ENCODE peak calls at places on chromosome 12, in four cellular contexts. A, W, O and D are unnamed samples.
A peak's percentile ranks its signal among the peaks of the same experiment; 100 is the strongest.

GRCh38 chr12:49253033-49253623 is 11.8 kb upstream of the TUBA1C start:
- DNase-seq in O (no peak), W (no peak), A (no peak), D (peak; percentile 90)

GRCh38 chr12:14554281-14555008 is 13.2 kb downstream of the PLBD1 start:
- DNase-seq in W (no peak), A (no peak), O (peak; percentile 13), D (peak; percentile 65)

GRCh38 chr12:25976289-25976688 is 17.8 kb downstream of the RASSF8 start:
- DNase-seq in O (no peak), W (no peak), A (no peak), D (peak; percentile 43)

GRCh38 chr12:115767921-115768320 is 509.6 kb downstream of the MED13L start:
- DNase-seq in W (no peak), O (no peak), A (no peak), D (no peak)

GRCh38 chr12:65525501-65526141 is 247.1 kb downstream of the MSRB3 start:
- DNase-seq in W (no peak), O (no peak), A (no peak), D (no peak)

GRCh38 chr12:55732288-55732687 is 3.5 kb upstream of the CD63 start:
- DNase-seq in O (no peak), A (no peak), W (no peak), D (no peak)

GRCh38 chr12:102958073-102958829 is 777 bp downstream of the ASCL1 start:
- DNase-seq in O (no peak), A (no peak), W (peak; percentile 77), D (no peak)

GRCh38 chr12:50297027-50297426 is 13.7 kb upstream of the LIMA1 start:
- DNase-seq in O (no peak), W (no peak), A (no peak), D (no peak)

GRCh38 chr12:47078733-47079364 is 572 bp upstream of the PCED1B start:
- DNase-seq in W (no peak), O (no peak), A (no peak), D (no peak)

GRCh38 chr12:65524666-65525065 is 246.2 kb downstream of the MSRB3 start:
- DNase-seq in A (no peak), W (no peak), O (no peak), D (no peak)

GRCh38 chr12:78864483-78865296 is at the start of gene SYT1:
- DNase-seq in A (no peak), W (peak; percentile 56), O (no peak), D (peak; percentile 39)

GRCh38 chr12:78866518-78866917 is 1.9 kb downstream of the SYT1 start:
- DNase-seq in W (no peak), O (no peak), A (no peak), D (no peak)

GRCh38 chr12:78865297-78865955 is 852 bp downstream of the SYT1 start:
- DNase-seq in A (no peak), W (no peak), O (no peak), D (no peak)

DNA sequence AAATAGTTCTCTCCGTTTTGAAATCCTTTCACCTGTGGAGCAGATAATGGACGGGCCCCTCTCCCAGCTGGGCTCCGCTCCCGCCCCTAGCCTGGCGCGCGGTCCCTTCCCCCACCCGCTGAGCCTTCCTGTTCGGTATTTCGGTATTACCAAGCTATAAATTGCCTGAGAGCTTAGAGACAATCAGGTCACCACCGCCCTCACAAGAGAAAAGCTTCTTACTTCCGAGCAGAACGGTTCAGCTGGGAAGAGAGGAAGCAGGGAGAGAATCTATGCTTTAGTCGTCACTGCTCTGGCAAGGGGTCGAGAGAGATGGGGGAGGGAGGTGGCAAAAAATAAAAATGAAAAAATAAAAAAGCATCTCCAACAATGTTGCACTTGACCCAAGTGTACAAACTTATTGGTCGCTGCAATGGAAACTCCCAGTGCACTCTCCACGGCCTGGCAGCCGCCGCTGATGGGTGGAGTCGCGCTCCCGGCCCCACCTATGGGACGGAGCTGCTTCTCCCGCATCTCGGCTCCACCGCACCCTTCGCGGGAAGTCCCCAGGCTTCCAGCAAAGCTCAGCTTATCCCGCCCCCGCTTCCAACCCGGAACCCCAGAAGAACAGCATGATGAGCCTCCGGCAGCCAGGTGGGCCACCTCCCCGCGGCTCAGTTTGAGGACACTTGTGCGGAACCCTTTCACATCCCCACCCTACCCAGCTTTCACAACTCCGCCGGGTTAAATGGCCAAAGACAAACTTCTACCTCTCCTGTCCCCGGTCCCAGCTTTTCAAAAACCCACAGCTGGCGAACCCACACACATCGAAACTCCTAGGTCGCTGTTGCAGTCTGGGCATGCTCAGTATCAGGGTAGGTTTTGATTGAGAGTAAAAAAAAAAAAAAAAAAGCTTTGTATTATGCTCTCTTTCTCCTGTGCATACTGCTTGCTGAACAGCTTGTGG is 819 bp upstream of the SYT1 start:
- DNase-seq in O (no peak), W (peak; percentile 86), A (no peak), D (peak; percentile 48)
- TF ChIP-seq JUND in O (no peak), W (no peak), A (no peak), D (no peak)

DNA sequence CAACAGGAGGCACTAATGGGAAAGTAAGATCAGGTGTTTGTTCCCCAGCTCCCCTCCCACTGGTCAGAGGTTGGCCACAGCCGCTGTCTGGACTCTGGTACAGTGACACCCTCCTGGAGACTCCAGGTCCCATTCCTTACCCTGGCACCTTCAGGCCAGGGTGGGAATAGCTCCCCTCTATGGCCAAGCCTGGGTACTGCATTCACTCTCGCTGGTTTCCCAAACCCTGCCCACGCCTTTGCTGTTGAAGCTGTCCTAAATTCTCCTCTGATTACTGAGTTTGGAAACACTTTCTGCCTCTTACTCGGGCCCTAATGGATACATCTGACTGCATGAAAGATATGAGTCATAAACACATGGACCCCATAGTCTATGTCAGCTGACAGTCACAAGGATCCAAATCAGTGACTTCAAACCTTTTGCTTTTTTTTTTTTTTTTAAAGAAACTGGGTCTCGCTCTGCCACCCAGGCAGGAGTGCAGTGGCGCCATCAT is 17.9 kb downstream of the HRK start:
- DNase-seq in W (peak; percentile 91), A (peak; percentile 52), O (peak; percentile 54), D (no peak)
- TF ChIP-seq JUND in W (no peak), A (no peak), O (no peak), D (no peak)

GRCh38 chr12:124297389-124297788 is 2.5 kb downstream of the RFLNA start:
- DNase-seq in W (no peak), O (no peak), A (no peak), D (no peak)

GRCh38 chr12:124297856-124298255 is 3.0 kb downstream of the RFLNA start:
- DNase-seq in W (no peak), A (no peak), O (no peak), D (no peak)

GRCh38 chr12:124296916-124297351 is 2.0 kb downstream of the RFLNA start:
- DNase-seq in O (no peak), W (no peak), A (peak; percentile 35), D (no peak)

GRCh38 chr12:124295431-124296058 is 652 bp downstream of the RFLNA start:
- DNase-seq in W (peak; percentile 68), O (no peak), A (no peak), D (no peak)

DNA sequence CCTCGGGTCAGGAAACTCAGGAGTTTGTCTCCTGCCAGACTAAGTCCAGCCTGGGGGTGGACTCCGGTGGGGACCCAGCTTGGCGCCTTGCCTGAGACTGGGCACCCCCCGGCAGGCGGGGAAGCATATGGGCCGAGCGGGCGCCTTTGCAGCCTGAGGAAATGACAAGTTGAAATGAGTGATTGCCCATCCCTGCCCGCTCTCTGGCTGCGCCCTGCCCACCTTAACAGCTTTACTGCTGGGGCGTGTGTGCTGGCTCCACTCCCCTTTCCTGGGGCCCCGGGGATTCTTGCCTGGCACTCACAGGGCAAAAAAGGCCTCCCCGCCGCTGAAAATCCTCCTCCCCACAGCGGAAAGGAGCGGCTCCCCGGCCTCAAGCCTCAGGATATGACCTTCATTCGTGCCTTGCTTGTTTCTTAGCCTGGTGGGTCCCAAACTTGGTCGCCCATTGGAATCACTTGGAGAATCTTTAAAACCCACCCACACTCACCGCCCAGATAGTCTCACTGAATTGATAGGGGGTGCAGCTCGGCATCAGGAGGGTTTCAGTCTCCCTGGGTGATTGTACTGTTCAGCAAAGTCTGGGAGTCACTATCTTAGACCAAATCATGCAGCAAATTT is 1.5 kb downstream of the RFLNA start:
- DNase-seq in O (no peak), W (no peak), A (no peak), D (no peak)
- TF ChIP-seq JUND in O (no peak), W (no peak), A (no peak), D (no peak)

GRCh38 chr12:45878630-45879255 is 111.6 kb downstream of the SCAF11 start:
- DNase-seq in O (no peak), W (no peak), A (no peak), D (peak; percentile 79)
- TF ChIP-seq JUND in O (no peak), W (no peak), A (no peak), D (peak; percentile 54)

DNA sequence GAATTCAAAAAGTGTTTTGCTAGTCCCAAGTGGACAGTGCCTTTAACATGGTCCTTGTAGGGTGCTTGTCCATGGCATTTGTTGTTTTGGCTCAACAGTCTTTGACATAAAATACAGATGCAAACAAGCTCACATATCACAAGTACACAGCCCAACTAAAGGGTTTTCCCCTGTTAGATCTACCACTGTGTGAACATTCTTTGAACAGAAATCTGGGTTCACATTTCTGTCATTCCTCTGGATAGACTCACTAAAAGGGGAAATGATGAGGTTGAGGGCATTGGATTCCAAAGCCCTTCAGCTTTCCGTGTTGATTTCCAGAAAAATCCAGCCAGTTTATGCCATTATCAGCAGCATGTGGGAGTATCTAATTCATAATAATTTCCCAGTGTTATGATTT is 54.1 kb downstream of the EP400 start:
- DNase-seq in W (no peak), O (no peak), A (no peak), D (no peak)
- TF ChIP-seq JUND in W (no peak), O (no peak), A (no peak), D (no peak)

DNA sequence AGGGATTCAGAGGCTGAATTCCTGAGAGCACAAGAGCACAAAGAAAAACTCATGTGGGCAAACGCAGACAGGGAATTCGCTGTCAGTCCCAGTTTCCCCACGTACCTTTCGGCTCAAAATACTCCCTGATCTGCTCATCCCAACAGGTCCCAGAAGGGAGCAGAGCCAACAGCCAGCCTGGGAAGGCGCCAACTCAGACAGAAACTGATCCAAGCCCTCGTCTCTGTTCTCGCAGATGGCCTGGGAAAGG is 61.2 kb upstream of the FBRSL1 start:
- DNase-seq in A (peak; percentile 43), O (no peak), W (no peak), D (no peak)
- TF ChIP-seq JUND in A (no peak), O (no peak), W (no peak), D (no peak)

GRCh38 chr12:7075518-7075917 is 15.0 kb downstream of the C1S start:
- DNase-seq in A (no peak), W (no peak), O (no peak), D (no peak)
- TF ChIP-seq JUND in A (no peak), W (no peak), O (no peak), D (no peak)

DNA sequence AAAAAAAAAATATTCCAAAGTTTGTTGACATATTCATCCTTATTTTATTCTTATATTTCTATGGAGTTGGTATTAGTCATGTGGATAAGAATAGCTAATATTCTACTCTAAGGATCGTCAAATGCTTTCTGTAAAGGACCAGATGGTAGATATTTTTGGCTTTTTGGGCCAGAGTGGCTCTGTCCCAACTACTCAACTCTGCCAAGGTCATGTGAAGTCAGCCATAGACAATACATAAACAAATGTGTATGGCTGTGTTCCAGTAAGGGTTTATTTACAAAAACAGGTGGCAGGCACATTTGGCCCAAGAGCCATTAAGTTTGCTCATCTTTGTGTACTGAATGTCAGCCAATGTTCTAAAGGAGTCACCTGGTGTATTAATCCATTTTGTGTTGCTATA is 131.8 kb downstream of the TBX5 start:
- DNase-seq in O (no peak), A (no peak), W (no peak), D (peak; percentile 25)
- TF ChIP-seq JUND in O (no peak), A (no peak), W (no peak), D (no peak)